ENCODE peak calls at places on chromosomes 4 and X, in eight cellular contexts. S is gastrocnemius medialis, X is AG09309, P is OCI-LY7, V is Panc1, U is heart right ventricle, Z is foreskin fibroblast, O is tibial artery. D is an unnamed sample.

GRCh38 chr4:154877110-154877760 is 96.2 kb downstream of the RBM46 start:
- DNase-seq in S (no peak), X (no peak), P (peak), V (no peak), U (no peak), Z (no peak), O (no peak), D (no peak)

GRCh38 chrX:115233497-115234219 is at the start of gene LRCH2:
- DNase-seq in S (no peak), X (no peak), P (no peak), V (no peak), U (peak), Z (peak), O (peak), D (no peak)

GRCh38 chrX:106950381-106950780 is 30.2 kb downstream of the CLDN2 start:
- DNase-seq in S (no peak), X (no peak), P (no peak), V (no peak), U (no peak), Z (no peak), O (no peak), D (no peak)

GRCh38 chr4:54495091-54495490 is 162.7 kb upstream of the KIT start:
- DNase-seq in S (no peak), X (no peak), P (no peak), V (no peak), U (no peak), Z (no peak), O (no peak), D (no peak)

GRCh38 chr4:7854697-7855370 is 84.8 kb downstream of the AFAP1 start:
- DNase-seq in S (no peak), X (no peak), P (no peak), V (no peak), U (no peak), Z (no peak), O (no peak), D (peak)

GRCh38 chrX:68175569-68175968 is 257.7 kb downstream of the OPHN1 start:
- DNase-seq in S (peak), X (peak), P (no peak), V (no peak), U (no peak), Z (peak), O (no peak), D (no peak)

GRCh38 chr4:72076562-72076961 is 44.8 kb downstream of the NPFFR2 start:
- DNase-seq in S (no peak), X (no peak), P (no peak), V (no peak), U (no peak), Z (no peak), O (no peak), D (no peak)

GRCh38 chr4:2354127-2354526 is 64.3 kb downstream of the ZFYVE28 start:
- DNase-seq in S (no peak), X (no peak), P (peak), V (no peak), U (no peak), Z (no peak), O (peak), D (no peak)

GRCh38 chrX:153969125-153969903 is 2.3 kb downstream of the HCFC1 start:
- DNase-seq in S (no peak), X (no peak), P (peak), V (no peak), U (no peak), Z (no peak), O (no peak), D (no peak)

GRCh38 chr4:37917388-37917787 is 26.5 kb downstream of the TBC1D1 start:
- DNase-seq in S (no peak), X (no peak), P (no peak), V (no peak), U (peak), Z (no peak), O (no peak), D (no peak)

GRCh38 chrX:20639115-20639514 is 372.4 kb upstream of the RPS6KA3 start:
- DNase-seq in S (no peak), X (no peak), P (no peak), V (no peak), U (no peak), Z (no peak), O (no peak), D (no peak)

GRCh38 chr4:182144621-182145359 is 98.4 kb upstream of the TENM3 start:
- DNase-seq in S (no peak), X (no peak), P (no peak), V (no peak), U (no peak), Z (peak), O (no peak), D (peak)

GRCh38 chr4:20428410-20429160 is 176.9 kb downstream of the SLIT2 start:
- DNase-seq in S (no peak), X (no peak), P (peak), V (no peak), U (no peak), Z (no peak), O (no peak), D (peak)

GRCh38 chr4:85142451-85142850 is 176.0 kb upstream of the WDFY3 start:
- DNase-seq in S (no peak), X (no peak), P (no peak), V (no peak), U (no peak), Z (no peak), O (no peak), D (no peak)

GRCh38 chrX:24410514-24411189 is 50.2 kb downstream of the SUPT20HL1 start:
- DNase-seq in S (no peak), X (no peak), P (no peak), V (no peak), U (no peak), Z (no peak), O (no peak), D (no peak)

GRCh38 chr4:72314869-72315268 is 254.2 kb downstream of the ADAMTS3 start:
- DNase-seq in S (no peak), X (peak), P (no peak), V (no peak), U (peak), Z (peak), O (no peak), D (no peak)

GRCh38 chr4:84971319-84971932 is 4.9 kb upstream of the WDFY3 start:
- DNase-seq in S (no peak), X (peak), P (peak), V (no peak), U (no peak), Z (no peak), O (no peak), D (peak)

GRCh38 chr4:10096201-10096975 is 20.2 kb downstream of the WDR1 start:
- DNase-seq in S (peak), X (peak), P (no peak), V (peak), U (peak), Z (peak), O (peak), D (peak)

GRCh38 chrX:31871989-31872388 is 800.1 kb upstream of the FTHL17 start:
- DNase-seq in S (no peak), X (no peak), P (no peak), V (no peak), U (peak), Z (no peak), O (no peak), D (no peak)

GRCh38 chr4:19002170-19002569 is 980.6 kb upstream of the LCORL start:
- DNase-seq in S (no peak), X (no peak), P (no peak), V (no peak), U (no peak), Z (no peak), O (no peak), D (no peak)

GRCh38 chr4:182749768-182750167 is 167.4 kb downstream of the DCTD start:
- DNase-seq in S (no peak), X (no peak), P (no peak), V (peak), U (no peak), Z (peak), O (no peak), D (no peak)

GRCh38 chr4:72568959-72569718 is at the start of gene ADAMTS3:
- DNase-seq in S (peak), X (no peak), P (no peak), V (no peak), U (peak), Z (peak), O (peak), D (peak)

GRCh38 chr4:40897557-40898203 is 147.9 kb downstream of the NSUN7 start:
- DNase-seq in S (no peak), X (no peak), P (peak), V (peak), U (peak), Z (no peak), O (peak), D (peak)

GRCh38 chr4:95204267-95204835 is 344.4 kb downstream of the UNC5C start:
- DNase-seq in S (no peak), X (no peak), P (no peak), V (no peak), U (no peak), Z (no peak), O (no peak), D (no peak)

DNA sequence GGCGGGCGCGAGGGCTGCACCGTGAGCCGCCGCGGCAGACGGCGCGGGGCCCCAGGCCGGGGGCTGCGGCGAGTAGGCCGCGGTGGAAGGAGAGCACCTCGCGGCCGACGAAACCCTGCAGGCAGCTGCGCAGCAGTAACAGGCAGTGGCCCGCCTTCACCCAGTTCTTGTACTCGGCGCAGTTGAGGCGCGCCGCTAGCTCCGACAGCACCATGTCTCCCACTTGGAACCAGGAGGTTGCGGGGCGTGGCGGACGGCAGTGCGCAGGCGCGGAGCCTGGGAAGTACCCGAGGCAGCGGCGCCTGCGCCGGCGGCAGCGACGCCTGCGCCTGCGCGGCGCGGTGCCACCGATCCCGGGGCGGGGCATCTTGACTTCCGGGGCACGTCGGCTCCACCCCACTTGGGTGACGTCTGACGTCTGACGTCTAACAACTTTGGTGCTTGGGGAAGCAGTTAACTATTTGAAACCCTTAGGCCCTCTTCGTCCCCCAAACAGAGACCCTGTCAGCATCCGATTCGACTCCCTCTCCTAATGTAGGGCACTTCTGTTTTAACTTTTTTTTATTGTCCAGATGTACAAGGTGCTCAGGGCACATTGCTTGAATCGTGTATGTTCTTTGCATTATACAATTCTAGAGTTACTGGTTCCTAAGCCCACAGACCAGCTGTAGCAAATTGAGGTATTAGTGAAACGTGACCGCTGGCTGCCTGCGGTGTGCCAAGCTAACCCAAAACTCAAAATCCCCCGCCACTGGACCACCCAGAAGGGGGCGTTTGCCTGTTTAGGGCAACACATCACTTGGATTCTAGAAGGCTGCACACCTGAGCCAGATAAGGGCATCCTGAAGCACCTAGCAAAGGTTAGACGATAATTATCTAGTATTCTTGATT is at the start of gene CXorf38:
- DNase-seq in S (peak), X (peak), P (peak), V (no peak), U (peak), Z (peak), O (peak), D (peak)
- TF ChIP-seq CTCF in S (no peak), X (peak), P (peak), V (no peak), U (no peak), Z (no peak), O (no peak), D (no peak)

DNA sequence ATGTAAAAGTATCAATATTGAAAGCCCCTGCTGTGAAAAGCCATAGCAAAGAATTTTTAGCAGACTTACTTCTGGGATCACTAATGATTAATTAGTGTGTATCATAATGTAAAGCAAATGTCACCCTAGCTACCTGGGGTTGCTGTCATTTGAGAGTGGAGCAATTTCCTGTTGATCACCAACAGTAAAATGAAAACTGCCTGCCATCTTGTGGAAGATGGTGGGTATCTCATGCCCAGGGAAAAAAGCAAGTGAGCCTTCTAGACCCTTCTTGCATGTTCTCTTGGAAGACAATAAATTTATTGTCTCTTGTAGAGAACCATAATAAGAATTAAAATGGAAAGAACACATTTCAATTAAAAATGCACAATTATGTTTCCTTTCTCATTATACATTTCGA is 360.2 kb downstream of the ZIC3 start:
- DNase-seq in S (no peak), X (no peak), P (peak), V (peak), U (no peak), Z (no peak), O (no peak), D (peak)
- H3K4me3 ChIP-seq in S (no peak), X (no peak), P (no peak), V (no peak), U (no peak), Z (no peak), O (no peak), D (no peak)

GRCh38 chrX:46601283-46601682 is 27.7 kb downstream of the CHST7 start:
- DNase-seq in S (no peak), X (no peak), P (no peak), V (no peak), U (no peak), Z (peak), O (no peak), D (no peak)

GRCh38 chrX:46597208-46597607 is 23.6 kb downstream of the CHST7 start:
- DNase-seq in S (no peak), X (no peak), P (no peak), V (no peak), U (no peak), Z (no peak), O (no peak), D (no peak)

GRCh38 chrX:46599051-46599560 is 25.5 kb downstream of the CHST7 start:
- DNase-seq in S (no peak), X (no peak), P (no peak), V (no peak), U (no peak), Z (peak), O (no peak), D (no peak)

GRCh38 chrX:46595084-46595483 is 21.5 kb downstream of the CHST7 start:
- DNase-seq in S (no peak), X (no peak), P (no peak), V (no peak), U (no peak), Z (no peak), O (no peak), D (no peak)

DNA sequence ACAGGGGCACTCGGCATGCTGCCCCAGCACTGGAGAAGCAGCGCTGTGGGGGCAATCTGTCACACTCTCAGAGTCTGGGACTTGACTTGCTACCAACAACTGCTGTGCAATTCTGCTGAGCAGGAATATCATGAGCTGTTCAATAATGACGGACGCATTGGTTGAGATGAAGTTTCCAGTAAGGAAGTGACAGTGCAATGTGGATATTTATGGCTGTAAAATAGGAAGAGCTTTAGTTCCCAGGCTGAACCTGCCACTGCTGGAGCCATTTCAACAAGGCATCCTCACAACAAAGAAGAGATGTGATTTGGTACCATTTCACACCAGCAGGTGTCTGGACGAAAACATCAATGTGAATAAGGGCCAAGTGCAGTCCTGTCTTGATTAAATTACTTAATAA is 24.2 kb downstream of the CHST7 start:
- DNase-seq in S (no peak), X (no peak), P (no peak), V (no peak), U (no peak), Z (no peak), O (no peak), D (no peak)
- TF ChIP-seq CTCF in S (no peak), X (no peak), P (no peak), V (no peak), U (no peak), Z (no peak), O (no peak), D (no peak)

DNA sequence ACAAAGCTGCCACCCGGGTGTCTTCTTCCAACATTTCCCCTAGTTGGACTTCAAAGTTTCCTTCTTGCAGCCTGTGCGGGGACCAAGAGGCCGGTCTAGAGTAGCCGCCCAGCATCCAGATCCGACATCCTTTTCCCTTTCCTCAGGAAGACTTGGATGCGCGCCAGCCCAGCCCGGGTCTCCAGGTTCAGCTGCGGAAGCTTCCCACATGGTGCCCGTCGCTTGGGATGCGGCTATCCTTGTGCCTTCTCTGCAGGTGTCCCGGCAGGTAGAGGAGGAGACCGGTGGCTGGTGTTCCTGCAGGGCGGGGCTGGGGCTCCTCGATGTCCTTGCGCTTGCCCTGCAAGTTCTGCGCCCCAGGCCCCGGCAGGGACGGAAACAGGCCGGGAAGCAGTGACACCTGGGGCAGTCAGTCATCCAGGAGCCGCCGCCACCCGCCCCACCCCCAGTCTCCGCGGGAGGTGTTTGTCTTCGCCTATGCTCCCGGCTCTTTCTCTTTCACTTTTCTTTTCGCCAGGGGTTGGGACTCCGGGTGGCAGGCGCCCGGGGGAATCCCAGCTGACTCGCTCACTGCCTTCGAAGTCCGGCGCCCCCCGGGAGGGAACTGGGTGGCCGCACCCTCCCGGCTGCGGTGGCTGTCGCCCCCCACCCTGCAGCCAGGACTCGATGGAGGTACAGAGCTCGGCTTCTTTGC is at the start of gene IL15:
- DNase-seq in S (peak), X (no peak), P (no peak), V (no peak), U (peak), Z (peak), O (peak), D (peak)
- H3K4me3 ChIP-seq in S (peak), X (peak), P (no peak), V (peak), U (peak), Z (peak), O (peak), D (peak)

DNA sequence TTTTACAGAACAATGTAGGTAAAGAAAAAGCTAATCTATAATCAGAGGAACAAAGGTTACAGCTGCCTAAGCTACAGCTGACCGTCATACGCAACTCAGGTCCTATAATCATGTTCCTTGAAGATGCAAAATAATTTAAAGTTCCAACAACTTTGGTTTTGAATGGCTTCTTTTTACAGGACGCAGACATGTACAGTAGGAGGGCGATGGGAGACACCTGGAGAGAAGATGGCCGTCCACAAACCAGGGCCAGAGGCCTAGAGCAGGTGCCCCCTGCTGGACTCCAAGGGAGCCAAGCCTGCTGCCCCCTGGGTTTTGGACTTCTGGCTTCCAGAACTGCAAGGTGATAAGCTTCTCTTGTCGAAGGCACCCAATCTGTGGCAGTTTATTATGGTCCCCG is 10.6 kb downstream of the HGFAC start:
- DNase-seq in S (no peak), X (no peak), P (no peak), V (no peak), U (no peak), Z (no peak), O (no peak), D (no peak)
- TF ChIP-seq CTCF in S (peak), X (peak), P (peak), V (peak), U (peak), Z (peak), O (no peak), D (peak)

GRCh38 chrX:97563531-97564133 is 679.9 kb downstream of the RPA4 start:
- DNase-seq in S (no peak), X (peak), P (peak), V (no peak), U (peak), Z (peak), O (no peak), D (peak)
- H3K4me3 ChIP-seq in S (no peak), X (no peak), P (peak), V (peak), U (peak), Z (peak), O (peak), D (peak)

DNA sequence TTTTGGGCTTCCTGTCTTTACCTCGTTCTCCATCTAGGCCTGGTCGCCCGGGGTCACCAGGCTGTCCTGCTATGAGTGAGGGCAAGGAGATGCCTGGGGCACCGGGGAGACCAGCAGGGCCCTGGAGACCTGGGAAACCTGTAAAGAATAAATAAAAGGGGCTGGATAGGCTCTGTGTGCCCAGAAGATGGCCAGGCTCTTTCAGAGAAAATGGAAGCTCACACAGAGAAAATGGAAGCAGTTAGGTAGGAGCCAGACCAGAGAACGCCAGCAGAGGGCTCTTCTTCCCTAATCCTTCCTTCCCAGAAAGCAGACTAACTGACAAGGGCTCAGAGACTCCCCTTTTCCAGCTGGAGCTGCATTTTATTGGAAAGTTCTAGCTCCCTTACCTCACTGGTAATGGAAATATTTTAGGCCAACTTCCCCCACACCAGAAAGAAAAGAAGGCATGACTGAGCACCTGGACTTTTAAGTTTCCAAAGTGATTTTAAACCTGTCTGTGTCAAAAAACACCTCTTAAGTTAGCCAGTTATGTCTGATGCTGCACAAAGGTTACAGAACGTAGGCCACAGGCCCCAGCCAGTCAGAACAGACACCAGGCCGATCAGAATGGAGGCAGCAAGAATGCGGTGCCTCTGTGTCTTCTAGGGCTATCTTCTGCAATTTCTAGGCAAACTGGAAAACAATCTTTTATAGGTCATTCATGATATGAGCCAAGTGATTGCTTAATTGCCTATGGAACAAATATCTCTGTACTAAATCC is 74.0 kb downstream of the ATG4A start:
- DNase-seq in S (no peak), X (no peak), P (no peak), V (peak), U (no peak), Z (peak), O (no peak), D (peak)
- TF ChIP-seq CTCF in S (no peak), X (peak), P (peak), V (peak), U (no peak), Z (peak), O (no peak), D (no peak)